ENCODE peak calls at places on chromosomes 12 and 14, in eight cellular contexts. T is neural crest cell, J is cardiac fibroblast, P is K562, S is H9, L is fibroblast of mammary gland, U is fibroblast of lung, N is progenitor cell of endocrine pancreas. C is an unnamed sample.

GRCh38 chr12:60148831-60149230 is 553.0 kb downstream of the SLC16A7 start:
- DNase-seq in L (peak; percentile 81), U (peak; percentile 93), J (peak; percentile 88), S (no peak), P (no peak), N (no peak), T (no peak), C (no peak)

GRCh38 chr12:119245904-119246494 is 67.3 kb downstream of the HSPB8 start:
- DNase-seq in L (no peak), U (no peak), T (no peak), N (no peak), J (no peak), S (no peak), P (no peak), C (no peak)

GRCh38 chr12:112798019-112798760 is 6.6 kb downstream of the RPH3A start:
- DNase-seq in N (no peak), P (no peak), U (no peak), S (no peak), J (no peak), L (no peak), T (no peak), C (no peak)

GRCh38 chr14:85534435-85534834 is 4.5 kb downstream of the FLRT2 start:
- DNase-seq in T (peak; percentile 5), S (peak; percentile 33), L (peak; percentile 28), U (no peak), J (peak; percentile 28), P (no peak), N (no peak), C (peak; percentile 27)

GRCh38 chr12:123089125-123089524 is 61.8 kb downstream of the PITPNM2 start:
- DNase-seq in P (peak; percentile 35), S (no peak), L (no peak), T (no peak), U (no peak), J (no peak), N (no peak), C (no peak)

GRCh38 chr12:108853426-108853825 is 4.0 kb downstream of the SSH1 start:
- DNase-seq in P (no peak), L (no peak), S (no peak), J (no peak), T (no peak), N (no peak), U (no peak), C (no peak)

GRCh38 chr12:92552412-92553108 is 150.2 kb upstream of the PLEKHG7 start:
- DNase-seq in J (peak; percentile 52), N (no peak), P (peak; percentile 35), L (no peak), U (peak; percentile 62), T (no peak), S (no peak), C (no peak)

GRCh38 chr14:99273724-99274345 is 1.8 kb upstream of the BCL11B start:
- DNase-seq in U (peak; percentile 6), T (no peak), J (no peak), S (no peak), N (no peak), P (no peak), L (no peak), C (no peak)

GRCh38 chr14:83291716-83292115 is 1758.1 kb upstream of the SEL1L start:
- DNase-seq in J (no peak), P (no peak), U (no peak), S (no peak), T (no peak), N (no peak), L (peak; percentile 3), C (no peak)

GRCh38 chr14:24098927-24099813 is 5.1 kb downstream of the PCK2 start:
- DNase-seq in U (no peak), P (no peak), N (no peak), T (no peak), S (no peak), J (no peak), L (no peak), C (no peak)

GRCh38 chr14:52551696-52552062 is 626 bp downstream of the TXNDC16 start:
- DNase-seq in S (no peak), P (peak; percentile 39), T (no peak), J (peak; percentile 59), L (peak; percentile 54), N (no peak), U (peak; percentile 30), C (no peak)

GRCh38 chr12:39763894-39764176 is 144.2 kb upstream of the ABCD2 start:
- DNase-seq in T (no peak), N (no peak), U (no peak), S (no peak), L (no peak), P (no peak), J (no peak), C (no peak)

GRCh38 chr12:67155863-67156262 is 113.3 kb upstream of the CAND1 start:
- DNase-seq in L (peak; percentile 59), J (no peak), U (peak; percentile 43), N (no peak), T (no peak), S (no peak), P (no peak), C (no peak)

GRCh38 chr14:31326111-31326510 is 94.2 kb downstream of the HEATR5A start:
- DNase-seq in N (no peak), P (no peak), T (no peak), U (peak; percentile 16), S (no peak), J (peak; percentile 30), L (peak; percentile 57), C (no peak)

GRCh38 chr14:68563256-68564131 is 229.4 kb downstream of the ZFP36L1 start:
- DNase-seq in J (peak; percentile 89), N (no peak), S (no peak), U (peak; percentile 82), P (no peak), T (no peak), L (peak; percentile 59), C (no peak)

GRCh38 chr12:112855375-112855774 is 51.4 kb upstream of the OAS1 start:
- DNase-seq in N (no peak), S (peak; percentile 76), P (no peak), J (no peak), U (no peak), T (no peak), L (no peak), C (no peak)

GRCh38 chr14:75229923-75230792 is 48.5 kb upstream of the FOS start:
- DNase-seq in L (peak; percentile 25), T (no peak), P (peak; percentile 75), U (peak; percentile 79), J (peak; percentile 76), N (no peak), S (no peak), C (no peak)

GRCh38 chr12:27246141-27246540 is 2.1 kb downstream of the STK38L start:
- DNase-seq in J (no peak), N (no peak), S (no peak), L (no peak), U (no peak), T (no peak), P (no peak), C (no peak)

GRCh38 chr12:98601924-98602323 is 8.4 kb downstream of the SLC25A3 start:
- DNase-seq in S (no peak), T (no peak), L (no peak), J (no peak), U (no peak), N (no peak), P (no peak), C (no peak)

GRCh38 chr12:98606367-98606985 is 13.0 kb downstream of the SLC25A3 start:
- DNase-seq in P (no peak), J (no peak), L (peak; percentile 12), N (no peak), S (no peak), T (no peak), U (no peak), C (no peak)
- TF ChIP-seq CTCF in P (no peak), J (no peak), L (peak; percentile 3), N (no peak), S (no peak), T (no peak), U (no peak), C (no peak)

GRCh38 chr14:49464885-49465284 is 121.3 kb downstream of the RPS29 start:
- DNase-seq in L (peak; percentile 3), P (peak; percentile 16), N (no peak), S (peak; percentile 65), J (no peak), T (no peak), U (no peak), C (peak; percentile 11)
- TF ChIP-seq CTCF in L (peak; percentile 24), P (peak; percentile 29), N (peak; percentile 37), S (peak; percentile 69), J (peak; percentile 25), T (peak; percentile 33), U (no peak), C (no peak)

GRCh38 chr14:49620182-49621113 is at the start of the genes MGAT2 and RPL36AL:
- DNase-seq in S (peak; percentile 99), J (peak; percentile 99), L (peak; percentile 99), T (peak; percentile 95), N (peak; percentile 96), P (peak; percentile 97), U (peak; percentile 99), C (peak; percentile 98)
- TF ChIP-seq CTCF in S (peak; percentile 42), J (peak; percentile 41), L (peak; percentile 5), T (peak; percentile 51), N (peak; percentile 41), P (peak; percentile 24), U (peak; percentile 33), C (peak; percentile 8)

GRCh38 chr12:48106574-48107251 is 834 bp upstream of the SENP1 start:
- DNase-seq in P (no peak), S (no peak), U (no peak), N (no peak), J (no peak), L (no peak), T (no peak), C (no peak)

GRCh38 chr12:48107252-48107613 is 1.4 kb upstream of the SENP1 start:
- DNase-seq in T (no peak), N (no peak), P (no peak), L (no peak), S (no peak), U (no peak), J (no peak), C (no peak)

GRCh38 chr12:48104531-48104930 is 1.3 kb downstream of the SENP1 start:
- DNase-seq in S (no peak), N (no peak), P (peak; percentile 40), L (no peak), T (no peak), U (no peak), J (no peak), C (no peak)

GRCh38 chr12:48105321-48105866 is 485 bp downstream of the SENP1 start:
- DNase-seq in J (no peak), N (no peak), L (no peak), U (no peak), S (no peak), T (no peak), P (no peak), C (no peak)

DNA sequence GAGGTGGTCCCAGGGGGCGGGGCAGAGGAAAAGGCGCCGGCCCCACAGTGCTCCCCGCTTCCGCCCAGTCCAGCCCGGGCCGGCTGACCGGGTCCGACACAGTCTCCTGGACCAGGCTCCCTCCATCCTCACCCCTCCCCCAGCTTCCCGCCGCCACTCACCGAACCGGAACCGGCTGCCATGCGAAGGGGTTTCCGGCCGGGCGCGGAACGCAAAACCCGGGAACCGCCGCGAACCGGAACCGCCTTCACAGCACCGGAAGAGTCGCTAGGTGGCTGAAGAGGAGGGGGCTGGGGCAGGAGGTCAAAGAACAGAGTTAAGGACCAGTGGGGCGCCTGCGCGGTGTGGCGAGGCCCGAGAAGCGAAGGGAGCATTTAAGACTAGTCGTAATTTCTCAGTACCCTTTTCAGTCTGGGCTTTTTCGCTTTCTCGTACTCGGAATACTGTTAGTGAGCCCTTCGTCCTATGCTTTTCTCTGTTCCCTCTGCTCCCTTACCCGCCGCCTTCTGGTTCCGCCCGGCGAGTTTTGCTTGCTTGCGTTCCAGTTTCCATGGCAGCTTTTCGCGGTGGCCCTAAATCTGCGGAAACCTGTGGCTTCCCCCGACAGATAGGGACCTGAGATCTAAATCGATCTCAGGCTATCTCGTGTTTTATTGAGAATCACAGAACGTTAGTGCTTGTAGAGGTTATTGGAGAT is at the start of gene SENP1:
- DNase-seq in N (peak; percentile 78), S (peak; percentile 93), U (peak; percentile 87), P (peak; percentile 93), T (peak; percentile 78), L (peak; percentile 80), J (peak; percentile 91), C (peak; percentile 89)
- TF ChIP-seq CTCF in N (peak; percentile 22), S (no peak), U (peak; percentile 14), P (peak; percentile 21), T (peak; percentile 26), L (peak; percentile 10), J (peak; percentile 38), C (no peak)